ENCODE peak calls at places on chromosomes 3 and 15, in eight cellular contexts. A, D, J, Q, R, I, Y and K are unnamed samples.

GRCh38 chr15:31853370-31853769 is 176.9 kb upstream of the CHRNA7 start:
- DNase-seq in A (no peak), D (no peak), J (no peak), Q (no peak), R (no peak), I (no peak), Y (no peak), K (no peak)

GRCh38 chr3:110808630-110809029 is 263.0 kb upstream of the NECTIN3 start:
- DNase-seq in A (no peak), D (no peak), J (no peak), Q (no peak), R (no peak), I (no peak), Y (no peak), K (no peak)

GRCh38 chr3:4351164-4351855 is 48.1 kb downstream of the SETMAR start:
- DNase-seq in A (no peak), D (no peak), J (peak; percentile 21), Q (no peak), R (no peak), I (peak; percentile 16), Y (no peak), K (no peak)

GRCh38 chr15:63663906-63664305 is 66.7 kb downstream of the FBXL22 start:
- DNase-seq in A (no peak), D (no peak), J (no peak), Q (no peak), R (no peak), I (no peak), Y (no peak), K (no peak)

GRCh38 chr15:69881760-69882159 is 216.0 kb downstream of the TLE3 start:
- DNase-seq in A (no peak), D (no peak), J (peak; percentile 49), Q (no peak), R (no peak), I (no peak), Y (no peak), K (no peak)

GRCh38 chr3:11536132-11536935 is 107.4 kb downstream of the VGLL4 start:
- DNase-seq in A (no peak), D (no peak), J (no peak), Q (no peak), R (no peak), I (no peak), Y (no peak), K (no peak)

GRCh38 chr3:113531826-113532697 is at the start of gene SIDT1:
- DNase-seq in A (no peak), D (peak; percentile 57), J (peak; percentile 84), Q (peak; percentile 72), R (peak; percentile 28), I (peak; percentile 14), Y (no peak), K (peak; percentile 80)

GRCh38 chr3:11720220-11721113 is 76.8 kb upstream of the VGLL4 start:
- DNase-seq in A (no peak), D (peak; percentile 33), J (peak; percentile 67), Q (peak; percentile 25), R (no peak), I (peak; percentile 37), Y (peak; percentile 75), K (peak; percentile 64)

GRCh38 chr15:93861413-93861812 is 369.9 kb upstream of the MCTP2 start:
- DNase-seq in A (no peak), D (no peak), J (no peak), Q (no peak), R (no peak), I (no peak), Y (no peak), K (no peak)

GRCh38 chr3:138491971-138492370 is 57.6 kb downstream of the ESYT3 start:
- DNase-seq in A (no peak), D (no peak), J (no peak), Q (no peak), R (no peak), I (no peak), Y (no peak), K (no peak)

GRCh38 chr15:48432688-48433087 is 101.5 kb downstream of the DUT start:
- DNase-seq in A (no peak), D (no peak), J (no peak), Q (no peak), R (no peak), I (no peak), Y (no peak), K (no peak)

GRCh38 chr3:138569090-138569489 is 25.0 kb downstream of the CEP70 start:
- DNase-seq in A (no peak), D (no peak), J (no peak), Q (no peak), R (no peak), I (no peak), Y (no peak), K (no peak)

GRCh38 chr15:101610628-101611000 is 41.6 kb downstream of the TM2D3 start:
- DNase-seq in A (no peak), D (no peak), J (no peak), Q (no peak), R (no peak), I (no peak), Y (no peak), K (no peak)

GRCh38 chr15:42016971-42017370 is 3.9 kb downstream of the PLA2G4E start:
- DNase-seq in A (no peak), D (no peak), J (no peak), Q (no peak), R (no peak), I (no peak), Y (no peak), K (no peak)

GRCh38 chr3:195543642-195544536 is 764 bp upstream of the PPP1R2 start:
- DNase-seq in A (no peak), D (no peak), J (no peak), Q (no peak), R (no peak), I (no peak), Y (peak; percentile 29), K (no peak)

GRCh38 chr3:113825090-113825489 is 13.5 kb upstream of the GRAMD1C start:
- DNase-seq in A (no peak), D (no peak), J (peak; percentile 58), Q (no peak), R (no peak), I (no peak), Y (no peak), K (no peak)

GRCh38 chr3:48845170-48845569 is 2.5 kb downstream of the PRKAR2A start:
- DNase-seq in A (no peak), D (no peak), J (no peak), Q (no peak), R (no peak), I (no peak), Y (no peak), K (no peak)

GRCh38 chr15:98658831-98659699 is 10.7 kb downstream of the IGF1R start:
- DNase-seq in A (no peak), D (no peak), J (peak; percentile 75), Q (no peak), R (no peak), I (peak; percentile 49), Y (no peak), K (peak; percentile 9)

GRCh38 chr15:77838061-77838460 is 205.3 kb upstream of the LINGO1 start:
- DNase-seq in A (no peak), D (no peak), J (no peak), Q (no peak), R (no peak), I (no peak), Y (no peak), K (no peak)

GRCh38 chr3:42117175-42118008 is 26.2 kb downstream of the TRAK1 start:
- DNase-seq in A (no peak), D (no peak), J (no peak), Q (no peak), R (no peak), I (no peak), Y (peak; percentile 60), K (peak; percentile 16)

GRCh38 chr3:194879126-194879887 is 193.6 kb downstream of the FAM43A start:
- DNase-seq in A (no peak), D (no peak), J (no peak), Q (no peak), R (no peak), I (no peak), Y (no peak), K (no peak)

GRCh38 chr3:23915537-23916108 is 1.2 kb downstream of the NKIRAS1 start:
- DNase-seq in A (no peak), D (no peak), J (no peak), Q (no peak), R (no peak), I (peak; percentile 11), Y (no peak), K (no peak)

GRCh38 chr3:110814170-110815007 is 257.2 kb upstream of the NECTIN3 start:
- DNase-seq in A (peak; percentile 81), D (no peak), J (no peak), Q (no peak), R (no peak), I (no peak), Y (no peak), K (no peak)

GRCh38 chr3:124593442-124593829 is 136.8 kb upstream of the UMPS start:
- DNase-seq in A (no peak), D (no peak), J (no peak), Q (no peak), R (no peak), I (no peak), Y (no peak), K (no peak)

GRCh38 chr15:89531796-89532537 is 35.6 kb upstream of the RHCG start:
- DNase-seq in A (no peak), D (no peak), J (no peak), Q (no peak), R (no peak), I (no peak), Y (no peak), K (no peak)

GRCh38 chr3:27578032-27578431 is 93.8 kb upstream of the SLC4A7 start:
- DNase-seq in A (no peak), D (no peak), J (no peak), Q (no peak), R (no peak), I (no peak), Y (no peak), K (no peak)

GRCh38 chr3:190192087-190192486 is 71.4 kb upstream of the P3H2 start:
- DNase-seq in A (no peak), D (no peak), J (no peak), Q (no peak), R (no peak), I (no peak), Y (no peak), K (no peak)

GRCh38 chr3:70861855-70862254 is 549.4 kb upstream of the MDFIC2 start:
- DNase-seq in A (no peak), D (no peak), J (no peak), Q (no peak), R (no peak), I (no peak), Y (no peak), K (no peak)

GRCh38 chr3:36730965-36731364 is 33.4 kb downstream of the DCLK3 start:
- DNase-seq in A (no peak), D (no peak), J (no peak), Q (no peak), R (no peak), I (no peak), Y (no peak), K (no peak)